ENCODE peak calls at places on chromosome 20, in ten cellular contexts. One of them, this sample, is unnamed.
A peak's percentile ranks its signal among the peaks of the same experiment; 100 is the strongest.

GRCh38 chr20:58712823-58713731 is 20.5 kb downstream of the NPEPL1 start:
- DNase-seq in NCI-H1930: no peak
- DNase-seq in T-helper 1 cell: no peak
- DNase-seq in AG09319: no peak
- DNase-seq in D341Med: peak; percentile 20
- DNase-seq in fibroblast of mammary gland: no peak
- DNase-seq in astrocyte of the cerebellum: no peak
- DNase-seq in right atrium auricular region: peak; percentile 47
- DNase-seq in A673: no peak
- DNase-seq in activated gamma-delta T cell treated with anti-CD3 and anti-CD28 coated beads, Interleukin-2, amount 50 U/mL, for 16 hours: no peak
- DNase-seq in this sample: no peak

GRCh38 chr20:4813839-4814695 is 92.4 kb downstream of the PRND start:
- DNase-seq in T-helper 1 cell: peak; percentile 62
- DNase-seq in A673: no peak
- DNase-seq in activated gamma-delta T cell treated with anti-CD3 and anti-CD28 coated beads, Interleukin-2, amount 50 U/mL, for 16 hours: peak; percentile 45
- DNase-seq in AG09319: no peak
- DNase-seq in NCI-H1930: no peak
- DNase-seq in D341Med: no peak
- DNase-seq in fibroblast of mammary gland: no peak
- DNase-seq in astrocyte of the cerebellum: no peak
- DNase-seq in right atrium auricular region: no peak
- DNase-seq in this sample: peak; percentile 69

GRCh38 chr20:19964289-19965263 is 52.6 kb upstream of the NAA20 start:
- DNase-seq in activated gamma-delta T cell treated with anti-CD3 and anti-CD28 coated beads, Interleukin-2, amount 50 U/mL, for 16 hours: no peak
- DNase-seq in right atrium auricular region: peak; percentile 77
- DNase-seq in T-helper 1 cell: no peak
- DNase-seq in AG09319: peak; percentile 82
- DNase-seq in fibroblast of mammary gland: peak; percentile 97
- DNase-seq in NCI-H1930: no peak
- DNase-seq in D341Med: no peak
- DNase-seq in astrocyte of the cerebellum: peak; percentile 66
- DNase-seq in A673: no peak
- DNase-seq in this sample: no peak

GRCh38 chr20:13101276-13101675 is 92.5 kb downstream of the SPTLC3 start:
- DNase-seq in D341Med: no peak
- DNase-seq in right atrium auricular region: no peak
- DNase-seq in activated gamma-delta T cell treated with anti-CD3 and anti-CD28 coated beads, Interleukin-2, amount 50 U/mL, for 16 hours: no peak
- DNase-seq in A673: no peak
- DNase-seq in T-helper 1 cell: no peak
- DNase-seq in fibroblast of mammary gland: no peak
- DNase-seq in AG09319: no peak
- DNase-seq in astrocyte of the cerebellum: no peak
- DNase-seq in NCI-H1930: no peak
- DNase-seq in this sample: no peak

GRCh38 chr20:38104283-38104682 is 60.8 kb downstream of the TGM2 start:
- DNase-seq in right atrium auricular region: no peak
- DNase-seq in D341Med: no peak
- DNase-seq in NCI-H1930: no peak
- DNase-seq in fibroblast of mammary gland: no peak
- DNase-seq in AG09319: no peak
- DNase-seq in activated gamma-delta T cell treated with anti-CD3 and anti-CD28 coated beads, Interleukin-2, amount 50 U/mL, for 16 hours: no peak
- DNase-seq in A673: peak; percentile 62
- DNase-seq in astrocyte of the cerebellum: no peak
- DNase-seq in T-helper 1 cell: no peak
- DNase-seq in this sample: no peak

GRCh38 chr20:35433337-35433736 is 4.7 kb downstream of the GDF5 start:
- DNase-seq in A673: no peak
- DNase-seq in D341Med: no peak
- DNase-seq in fibroblast of mammary gland: no peak
- DNase-seq in activated gamma-delta T cell treated with anti-CD3 and anti-CD28 coated beads, Interleukin-2, amount 50 U/mL, for 16 hours: no peak
- DNase-seq in astrocyte of the cerebellum: no peak
- DNase-seq in AG09319: no peak
- DNase-seq in right atrium auricular region: no peak
- DNase-seq in T-helper 1 cell: no peak
- DNase-seq in NCI-H1930: no peak
- DNase-seq in this sample: no peak

GRCh38 chr20:9617940-9618339 is 103.5 kb downstream of the LAMP5 start:
- DNase-seq in astrocyte of the cerebellum: peak; percentile 9
- DNase-seq in activated gamma-delta T cell treated with anti-CD3 and anti-CD28 coated beads, Interleukin-2, amount 50 U/mL, for 16 hours: no peak
- DNase-seq in fibroblast of mammary gland: peak; percentile 35
- DNase-seq in right atrium auricular region: no peak
- DNase-seq in T-helper 1 cell: no peak
- DNase-seq in AG09319: no peak
- DNase-seq in A673: peak; percentile 55
- DNase-seq in D341Med: peak; percentile 54
- DNase-seq in NCI-H1930: peak; percentile 25
- DNase-seq in this sample: no peak

GRCh38 chr20:46990017-46990810 is 95.6 kb downstream of the EYA2 start:
- DNase-seq in D341Med: no peak
- DNase-seq in A673: no peak
- DNase-seq in astrocyte of the cerebellum: no peak
- DNase-seq in NCI-H1930: no peak
- DNase-seq in AG09319: no peak
- DNase-seq in right atrium auricular region: no peak
- DNase-seq in fibroblast of mammary gland: no peak
- DNase-seq in T-helper 1 cell: no peak
- DNase-seq in activated gamma-delta T cell treated with anti-CD3 and anti-CD28 coated beads, Interleukin-2, amount 50 U/mL, for 16 hours: no peak
- DNase-seq in this sample: no peak

GRCh38 chr20:17662333-17663039 is 19.6 kb downstream of the RRBP1 start:
- DNase-seq in fibroblast of mammary gland: peak; percentile 98
- DNase-seq in right atrium auricular region: peak; percentile 88
- DNase-seq in NCI-H1930: no peak
- DNase-seq in T-helper 1 cell: no peak
- DNase-seq in A673: peak; percentile 71
- DNase-seq in astrocyte of the cerebellum: no peak
- DNase-seq in AG09319: no peak
- DNase-seq in activated gamma-delta T cell treated with anti-CD3 and anti-CD28 coated beads, Interleukin-2, amount 50 U/mL, for 16 hours: no peak
- DNase-seq in D341Med: no peak
- DNase-seq in this sample: no peak

GRCh38 chr20:878511-879307 is 37.4 kb downstream of the ANGPT4 start:
- DNase-seq in T-helper 1 cell: no peak
- DNase-seq in fibroblast of mammary gland: peak; percentile 22
- DNase-seq in astrocyte of the cerebellum: peak; percentile 8
- DNase-seq in right atrium auricular region: no peak
- DNase-seq in NCI-H1930: no peak
- DNase-seq in D341Med: no peak
- DNase-seq in A673: peak; percentile 40
- DNase-seq in activated gamma-delta T cell treated with anti-CD3 and anti-CD28 coated beads, Interleukin-2, amount 50 U/mL, for 16 hours: no peak
- DNase-seq in AG09319: no peak
- DNase-seq in this sample: no peak

GRCh38 chr20:4736875-4737274 is 15.2 kb downstream of the PRND start:
- DNase-seq in right atrium auricular region: no peak
- DNase-seq in astrocyte of the cerebellum: no peak
- DNase-seq in A673: no peak
- DNase-seq in fibroblast of mammary gland: no peak
- DNase-seq in activated gamma-delta T cell treated with anti-CD3 and anti-CD28 coated beads, Interleukin-2, amount 50 U/mL, for 16 hours: no peak
- DNase-seq in NCI-H1930: no peak
- DNase-seq in AG09319: no peak
- DNase-seq in D341Med: no peak
- DNase-seq in T-helper 1 cell: no peak
- DNase-seq in this sample: no peak

GRCh38 chr20:38357653-38358207 is 11.4 kb downstream of the LBP start:
- DNase-seq in right atrium auricular region: no peak
- DNase-seq in AG09319: no peak
- DNase-seq in activated gamma-delta T cell treated with anti-CD3 and anti-CD28 coated beads, Interleukin-2, amount 50 U/mL, for 16 hours: no peak
- DNase-seq in NCI-H1930: no peak
- DNase-seq in fibroblast of mammary gland: peak; percentile 56
- DNase-seq in D341Med: no peak
- DNase-seq in astrocyte of the cerebellum: no peak
- DNase-seq in T-helper 1 cell: no peak
- DNase-seq in A673: no peak
- DNase-seq in this sample: no peak